ENCODE peak calls at places on chromosomes 16 and 17, in eight cellular contexts. L, V, N, S, B, U, A and O are unnamed samples.

GRCh38 chr16:9102379-9102778 is 10.9 kb downstream of the HAPSTR1 start:
- DNase-seq in B (peak), A (no peak), L (peak), U (no peak), N (no peak), V (no peak), S (no peak), O (no peak)

GRCh38 chr16:47943235-47943634 is 212.6 kb downstream of the ABCC12 start:
- DNase-seq in V (no peak), B (no peak), N (no peak), A (no peak), S (no peak), L (no peak), U (no peak), O (no peak)

GRCh38 chr16:81715358-81716196 is 63.5 kb upstream of the PLCG2 start:
- DNase-seq in U (no peak), L (no peak), A (no peak), B (no peak), V (no peak), N (no peak), S (no peak), O (no peak)

GRCh38 chr17:47620503-47621245 is 29.0 kb upstream of the KPNB1 start:
- DNase-seq in N (no peak), A (no peak), S (no peak), L (no peak), V (no peak), U (no peak), B (no peak), O (no peak)

GRCh38 chr16:84909686-84910085 is 89.9 kb downstream of the CRISPLD2 start:
- DNase-seq in B (no peak), N (no peak), S (no peak), V (no peak), U (no peak), A (no peak), L (no peak), O (no peak)

GRCh38 chr17:82105882-82106696 is 8.1 kb upstream of the FASN start:
- DNase-seq in U (no peak), B (peak), N (no peak), L (peak), S (peak), A (peak), V (peak), O (no peak)

GRCh38 chr17:81295678-81296381 is 723 bp upstream of the SLC38A10 start:
- DNase-seq in U (no peak), V (peak), L (peak), B (peak), S (peak), N (no peak), A (peak), O (peak)

GRCh38 chr16:15518412-15519351 is 84.3 kb downstream of the BMERB1 start:
- DNase-seq in U (peak), B (peak), V (peak), L (peak), S (no peak), N (peak), A (no peak), O (no peak)

GRCh38 chr16:229731-230281 is 557 bp upstream of the LUC7L start:
- DNase-seq in V (no peak), S (no peak), N (no peak), B (no peak), L (no peak), A (no peak), U (no peak), O (no peak)

GRCh38 chr16:1949507-1949906 is 5.0 kb downstream of the RPL3L start:
- DNase-seq in A (peak), L (no peak), U (no peak), N (no peak), S (no peak), B (no peak), V (no peak), O (no peak)

GRCh38 chr16:4323845-4324478 is 8.1 kb downstream of the GLIS2 start:
- DNase-seq in S (peak), B (peak), V (peak), L (no peak), U (peak), A (peak), N (peak), O (peak)

GRCh38 chr17:17723354-17724261 is 42.4 kb downstream of the RAI1 start:
- DNase-seq in A (no peak), S (peak), B (peak), V (peak), U (no peak), N (no peak), L (peak), O (no peak)

GRCh38 chr17:21209511-21210175 is 4.3 kb downstream of the TMEM11 start:
- DNase-seq in S (no peak), U (peak), A (peak), L (no peak), B (no peak), N (no peak), V (no peak), O (no peak)

GRCh38 chr17:7833795-7834553 is at the start of gene KDM6B:
- DNase-seq in N (peak), V (peak), B (peak), S (peak), A (peak), L (peak), U (peak), O (peak)

GRCh38 chr16:74650966-74651567 is 15.6 kb downstream of the RFWD3 start:
- DNase-seq in B (no peak), U (no peak), N (peak), V (no peak), S (peak), L (no peak), A (no peak), O (no peak)

GRCh38 chr17:42783778-42784138 is 3.3 kb downstream of the WNK4 start:
- DNase-seq in V (no peak), A (no peak), U (no peak), S (peak), N (no peak), L (no peak), B (no peak), O (no peak)

GRCh38 chr17:42782402-42783061 is 2.1 kb downstream of the WNK4 start:
- DNase-seq in V (no peak), B (no peak), U (no peak), N (no peak), L (no peak), A (no peak), S (peak), O (no peak)

GRCh38 chr17:42781639-42782401 is 1.4 kb downstream of the WNK4 start:
- DNase-seq in L (no peak), A (no peak), S (peak), U (no peak), B (peak), N (no peak), V (no peak), O (no peak)

GRCh38 chr17:42784361-42784760 is 4.0 kb downstream of the WNK4 start:
- DNase-seq in B (no peak), U (no peak), S (no peak), A (no peak), L (no peak), N (no peak), V (no peak), O (no peak)

GRCh38 chr17:42783062-42783777 is 2.8 kb downstream of the WNK4 start:
- DNase-seq in A (no peak), V (peak), N (no peak), B (peak), U (no peak), S (no peak), L (peak), O (no peak)
- H3K4me3 ChIP-seq in A (no peak), V (no peak), N (no peak), B (no peak), U (no peak), S (no peak), L (peak), O (no peak)

DNA sequence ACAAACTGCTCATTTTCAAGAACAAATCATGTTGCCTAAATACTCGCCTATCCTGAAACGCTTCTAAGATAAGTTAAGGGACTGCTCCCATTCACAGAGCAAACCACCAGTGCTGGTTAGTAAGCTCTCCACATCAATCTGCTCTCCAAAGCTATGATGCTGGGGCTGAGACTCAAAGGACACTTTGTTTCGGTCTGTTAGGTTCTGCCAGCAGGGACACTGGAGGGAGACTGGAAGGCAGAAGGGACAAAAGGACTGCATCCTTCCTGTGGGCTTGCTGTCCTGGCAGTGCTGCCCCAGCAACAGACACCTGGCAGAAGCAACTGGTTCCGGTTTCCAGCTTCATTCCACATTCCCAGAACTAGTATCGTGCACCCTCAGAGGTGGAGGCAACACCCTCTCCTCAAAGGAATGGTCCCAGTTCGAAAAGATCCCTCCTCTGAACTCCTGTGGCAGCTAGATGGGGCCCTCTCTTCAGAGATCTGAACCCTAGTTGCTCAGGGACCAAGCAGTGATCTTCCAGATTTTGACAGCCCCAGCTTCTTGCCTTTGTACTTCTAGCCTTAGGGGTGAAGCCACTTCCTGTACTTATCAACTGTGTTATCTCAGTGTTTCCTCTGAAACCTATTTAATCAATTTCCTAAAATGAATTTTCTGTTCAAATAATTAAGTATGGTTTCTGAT is 73.4 kb upstream of the GSG1L start:
- DNase-seq in V (peak), B (no peak), A (no peak), S (no peak), U (no peak), N (no peak), L (no peak), O (no peak)
- H3K4me3 ChIP-seq in V (no peak), B (no peak), A (no peak), S (no peak), U (no peak), N (no peak), L (no peak), O (no peak)

GRCh38 chr17:58324409-58325288 is 3.9 kb downstream of the TSPOAP1 start:
- DNase-seq in V (peak), A (peak), U (no peak), B (peak), L (no peak), N (no peak), S (peak), O (peak)
- H3K4me3 ChIP-seq in V (peak), A (peak), U (peak), B (no peak), L (peak), N (peak), S (peak), O (peak)

GRCh38 chr17:74471341-74471740 is 4.9 kb downstream of the CD300A start:
- DNase-seq in B (no peak), U (no peak), L (no peak), N (no peak), V (no peak), A (no peak), S (no peak), O (no peak)
- H3K4me3 ChIP-seq in B (no peak), U (no peak), L (no peak), N (no peak), V (no peak), A (no peak), S (no peak), O (no peak)

GRCh38 chr17:40068129-40068581 is 5.4 kb downstream of the THRA start:
- DNase-seq in N (peak), B (no peak), U (no peak), V (no peak), L (no peak), A (no peak), S (no peak), O (no peak)
- H3K4me3 ChIP-seq in N (peak), B (no peak), U (peak), V (no peak), L (no peak), A (peak), S (no peak), O (no peak)